ENCODE peak calls at places on chromosomes 11 and 22, in ten cellular contexts. Z is lower leg skin; P is AG04450; F is activated naive CD8-positive, alpha-beta T cell treated with anti-CD3 and anti-CD28 coated beads, Interleukin-2, amount 50 U/mL, for 24 hours; M is heart left ventricle; K is nucleus accumbens; S is activated CD4-positive, alpha-beta T cell treated with anti-CD3 and anti-CD28 coated beads for 24 hours; O is kidney epithelial cell; U is posterior vena cava; G is cardiac fibroblast. W is an unnamed sample.

GRCh38 chr11:119371778-119372182 is 9.7 kb downstream of the USP2 start:
- DNase-seq in Z (no peak), P (no peak), F (no peak), M (no peak), K (no peak), S (no peak), O (no peak), U (peak), G (no peak), W (no peak)

GRCh38 chr11:128195057-128195751 is 392.2 kb downstream of the ETS1 start:
- DNase-seq in Z (no peak), P (no peak), F (no peak), M (no peak), K (no peak), S (no peak), O (no peak), U (no peak), G (peak), W (no peak)

GRCh38 chr11:61967924-61968757 is 707 bp upstream of the FTH1 start:
- DNase-seq in Z (peak), P (no peak), F (peak), M (peak), K (peak), S (peak), O (no peak), U (peak), G (peak), W (no peak)

GRCh38 chr11:64536396-64536935 is 54.6 kb upstream of the SLC22A12 start:
- DNase-seq in Z (no peak), P (no peak), F (no peak), M (no peak), K (no peak), S (no peak), O (no peak), U (peak), G (no peak), W (no peak)

GRCh38 chr22:49724030-49724892 is 103.4 kb downstream of the BRD1 start:
- DNase-seq in Z (peak), P (no peak), F (peak), M (no peak), K (no peak), S (no peak), O (no peak), U (peak), G (no peak), W (no peak)

GRCh38 chr11:63532799-63533475 is 3.7 kb upstream of the PLAAT4 start:
- DNase-seq in Z (peak), P (no peak), F (no peak), M (no peak), K (no peak), S (no peak), O (no peak), U (no peak), G (no peak), W (no peak)

GRCh38 chr11:66113132-66113856 is 43.2 kb downstream of the PACS1 start:
- DNase-seq in Z (no peak), P (no peak), F (no peak), M (no peak), K (no peak), S (no peak), O (peak), U (no peak), G (peak), W (peak)

GRCh38 chr11:2290351-2290841 is 11.3 kb downstream of the C11orf21 start:
- DNase-seq in Z (peak), P (no peak), F (peak), M (peak), K (no peak), S (no peak), O (no peak), U (peak), G (no peak), W (no peak)

GRCh38 chr22:27487600-27488450 is 313.7 kb downstream of the MN1 start:
- DNase-seq in Z (no peak), P (no peak), F (no peak), M (no peak), K (no peak), S (no peak), O (no peak), U (peak), G (no peak), W (peak)

GRCh38 chr11:13963949-13964770 is 1.6 kb downstream of the SPON1 start:
- DNase-seq in Z (no peak), P (no peak), F (no peak), M (peak), K (peak), S (no peak), O (no peak), U (peak), G (no peak), W (no peak)

GRCh38 chr11:8066036-8066910 is 14.7 kb upstream of the TUB start:
- DNase-seq in Z (peak), P (no peak), F (no peak), M (no peak), K (no peak), S (no peak), O (no peak), U (no peak), G (no peak), W (no peak)

GRCh38 chr11:64611176-64611575 is 20.2 kb downstream of the SLC22A12 start:
- DNase-seq in Z (no peak), P (no peak), F (no peak), M (peak), K (no peak), S (no peak), O (no peak), U (no peak), G (no peak), W (no peak)

GRCh38 chr11:78795862-78796261 is 221.2 kb upstream of the NARS2 start:
- DNase-seq in Z (no peak), P (no peak), F (no peak), M (no peak), K (no peak), S (no peak), O (peak), U (no peak), G (no peak), W (peak)

GRCh38 chr11:6681505-6681904 is 1.6 kb downstream of the MRPL17 start:
- DNase-seq in Z (no peak), P (no peak), F (no peak), M (no peak), K (no peak), S (no peak), O (no peak), U (no peak), G (no peak), W (no peak)